ENCODE peak calls at places on chromosome 5, in eight cellular contexts. W, B, V, H, Q, T, F and Y are unnamed samples. For H3K27me3, the result is how much of the 10 kb centered on the place peaks cover.

GRCh38 chr5:180595046-180595379 is 3.7 kb upstream of the SCGB3A1 start:
- DNase-seq in W (no peak), B (no peak), V (no peak), H (no peak), Q (no peak), T (no peak), F (no peak), Y (no peak)

GRCh38 chr5:127924606-127925005 is 159.0 kb upstream of the SLC12A2 start:
- DNase-seq in W (no peak), B (no peak), V (no peak), H (no peak), Q (no peak), T (no peak), F (no peak), Y (no peak)

GRCh38 chr5:36875789-36876388 is 680 bp upstream of the NIPBL start:
- DNase-seq in W (peak), B (peak), V (peak), H (peak), Q (peak), T (peak), F (peak), Y (peak)

GRCh38 chr5:142716963-142717362 is 31.1 kb upstream of the FGF1 start:
- DNase-seq in W (peak), B (peak), V (peak), H (peak), Q (peak), T (no peak), F (no peak), Y (peak)

GRCh38 chr5:60806591-60807243 is 37.4 kb downstream of the ELOVL7 start:
- DNase-seq in W (no peak), B (no peak), V (no peak), H (no peak), Q (no peak), T (no peak), F (no peak), Y (no peak)

GRCh38 chr5:181222630-181223040 is 446 bp upstream of the TRIM41 start:
- DNase-seq in W (no peak), B (no peak), V (no peak), H (no peak), Q (no peak), T (no peak), F (peak), Y (peak)

GRCh38 chr5:13994606-13995336 is 50.3 kb upstream of the DNAH5 start:
- DNase-seq in W (no peak), B (no peak), V (no peak), H (peak), Q (no peak), T (no peak), F (no peak), Y (no peak)

GRCh38 chr5:109328626-109329025 is 81.1 kb downstream of the PJA2 start:
- DNase-seq in W (no peak), B (no peak), V (no peak), H (no peak), Q (no peak), T (no peak), F (no peak), Y (no peak)

GRCh38 chr5:141186897-141187512 is at the start of gene PCDHB9:
- DNase-seq in W (peak), B (peak), V (no peak), H (no peak), Q (no peak), T (no peak), F (no peak), Y (peak)

GRCh38 chr5:94785111-94785510 is 166.6 kb downstream of the SLF1 start:
- DNase-seq in W (no peak), B (no peak), V (no peak), H (no peak), Q (no peak), T (no peak), F (no peak), Y (peak)

GRCh38 chr5:15704397-15704947 is 204.5 kb downstream of the FBXL7 start:
- DNase-seq in W (no peak), B (no peak), V (no peak), H (no peak), Q (no peak), T (no peak), F (no peak), Y (no peak)

DNA sequence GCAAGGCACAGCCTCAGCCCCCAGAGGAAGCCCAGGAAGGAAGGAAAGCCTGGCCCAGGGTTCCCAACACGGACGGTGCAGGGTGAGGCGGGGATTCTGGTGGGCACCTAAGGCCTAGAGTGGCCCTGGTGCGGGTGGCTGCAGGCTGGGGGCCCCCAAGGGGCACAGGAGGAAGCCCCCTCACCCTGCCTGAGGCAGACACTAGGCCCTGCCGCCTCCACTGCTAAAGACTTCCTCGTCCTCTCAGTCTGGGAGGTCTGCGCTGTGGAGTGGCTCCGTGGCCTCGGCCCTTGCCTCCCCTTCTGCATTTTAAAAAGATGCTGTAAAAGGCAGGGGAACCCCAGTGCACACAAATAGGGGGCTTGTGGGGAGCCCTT is 3.4 kb downstream of the SLC9A3 start:
- DNase-seq in W (no peak), B (no peak), V (no peak), H (no peak), Q (no peak), T (no peak), F (no peak), Y (no peak)
- H3K27me3 ChIP-seq in W (half or more), B (under half), V (under half), H (half or more), Q (half or more), T (under half), F (half or more), Y (half or more)

GRCh38 chr5:171624396-171624795 is 161.2 kb upstream of the SMIM23 start:
- DNase-seq in W (no peak), B (no peak), V (no peak), H (no peak), Q (no peak), T (no peak), F (no peak), Y (no peak)
- H3K27me3 ChIP-seq in W (under half), B (under half), V (under half), H (half or more), Q (under half), T (under half), F (under half), Y (under half)

DNA sequence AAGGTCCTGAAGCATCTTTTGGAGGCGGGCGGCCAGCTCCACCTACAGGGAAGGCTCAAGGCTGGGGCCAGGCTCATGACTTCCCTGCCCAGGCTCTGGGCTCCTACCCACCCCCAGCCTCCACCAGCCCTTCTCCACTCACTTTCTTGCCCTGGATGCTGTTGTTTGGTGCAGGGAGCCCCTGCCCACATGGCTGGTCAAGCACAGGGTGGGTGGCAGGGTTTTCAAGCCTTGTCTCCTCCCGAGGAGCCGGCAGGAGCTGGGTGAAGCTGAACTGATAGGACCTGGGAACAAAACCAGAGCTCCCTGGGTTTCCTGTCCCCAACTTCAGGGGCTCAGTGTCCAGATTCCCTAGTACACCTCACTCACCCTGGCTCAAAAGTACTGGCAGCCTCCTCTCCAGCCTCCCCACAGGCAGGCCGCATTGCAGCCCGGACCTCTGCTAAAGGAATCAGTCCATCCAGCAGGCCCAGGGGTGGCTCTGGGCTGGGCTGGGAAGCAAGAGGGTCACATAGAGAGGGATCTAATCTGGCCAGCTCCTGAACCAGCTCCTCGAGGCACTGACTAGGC is 6.9 kb downstream of the SHROOM1 start:
- DNase-seq in W (no peak), B (no peak), V (peak), H (no peak), Q (no peak), T (peak), F (no peak), Y (no peak)
- H3K27me3 ChIP-seq in W (under half), B (under half), V (under half), H (under half), Q (under half), T (under half), F (under half), Y (under half)

GRCh38 chr5:981466-981865 is 27.1 kb upstream of the NKD2 start:
- DNase-seq in W (no peak), B (peak), V (no peak), H (no peak), Q (no peak), T (no peak), F (peak), Y (no peak)
- H3K27me3 ChIP-seq in W (under half), B (under half), V (under half), H (under half), Q (under half), T (under half), F (under half), Y (under half)

DNA sequence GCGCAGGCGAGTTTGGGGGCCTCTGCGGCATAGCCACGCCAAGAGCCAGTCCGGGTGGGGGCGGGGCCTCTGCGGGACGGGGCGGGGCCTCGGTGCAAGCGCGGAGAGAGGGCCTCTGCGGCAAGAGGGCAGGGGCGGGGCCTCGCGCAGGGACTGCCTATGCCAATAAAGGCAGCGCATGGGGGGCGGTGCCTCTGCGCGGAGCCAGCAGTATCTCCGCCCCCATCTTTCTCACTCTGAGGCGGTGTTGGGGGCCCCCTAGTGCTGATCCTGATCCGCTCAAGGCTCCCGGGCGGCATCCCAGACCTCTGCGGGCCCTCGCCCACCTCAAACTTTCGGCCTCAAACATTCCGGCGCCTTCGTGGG is 9.2 kb upstream of the GPRIN1 start:
- DNase-seq in W (no peak), B (peak), V (peak), H (peak), Q (peak), T (peak), F (peak), Y (peak)
- H3K27me3 ChIP-seq in W (under half), B (half or more), V (under half), H (under half), Q (half or more), T (under half), F (half or more), Y (under half)

GRCh38 chr5:135031813-135032612 is 2.0 kb downstream of the PITX1 start:
- DNase-seq in W (no peak), B (no peak), V (no peak), H (no peak), Q (peak), T (no peak), F (peak), Y (no peak)
- H3K27me3 ChIP-seq in W (under half), B (half or more), V (half or more), H (under half), Q (half or more), T (half or more), F (half or more), Y (half or more)

GRCh38 chr5:169569513-169569912 is 14.1 kb upstream of the SPDL1 start:
- DNase-seq in W (no peak), B (no peak), V (no peak), H (no peak), Q (no peak), T (no peak), F (no peak), Y (no peak)
- H3K27me3 ChIP-seq in W (half or more), B (under half), V (under half), H (under half), Q (half or more), T (under half), F (under half), Y (half or more)

DNA sequence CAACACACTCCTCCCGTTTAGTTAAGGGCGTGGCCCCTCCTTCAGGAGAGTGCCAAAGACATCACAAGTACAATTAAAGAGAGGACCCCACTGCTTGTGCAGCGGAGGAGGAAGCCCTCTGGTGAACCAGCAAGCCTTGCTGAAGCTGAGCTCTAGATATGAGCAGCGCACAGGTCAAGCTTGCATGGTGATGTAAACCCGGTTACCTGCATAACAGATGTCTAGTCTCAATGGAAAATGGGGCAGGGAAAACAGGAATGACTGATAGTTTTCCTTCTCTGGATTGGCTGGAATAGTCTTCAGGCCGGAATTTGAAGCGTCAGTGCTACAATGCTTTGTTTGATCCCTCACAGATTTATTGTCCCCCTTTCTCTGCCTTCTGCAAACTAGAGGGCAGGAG is 66.2 kb downstream of the MROH2B start:
- DNase-seq in W (no peak), B (no peak), V (no peak), H (no peak), Q (no peak), T (no peak), F (no peak), Y (no peak)
- H3K27me3 ChIP-seq in W (under half), B (under half), V (under half), H (under half), Q (under half), T (under half), F (under half), Y (under half)

DNA sequence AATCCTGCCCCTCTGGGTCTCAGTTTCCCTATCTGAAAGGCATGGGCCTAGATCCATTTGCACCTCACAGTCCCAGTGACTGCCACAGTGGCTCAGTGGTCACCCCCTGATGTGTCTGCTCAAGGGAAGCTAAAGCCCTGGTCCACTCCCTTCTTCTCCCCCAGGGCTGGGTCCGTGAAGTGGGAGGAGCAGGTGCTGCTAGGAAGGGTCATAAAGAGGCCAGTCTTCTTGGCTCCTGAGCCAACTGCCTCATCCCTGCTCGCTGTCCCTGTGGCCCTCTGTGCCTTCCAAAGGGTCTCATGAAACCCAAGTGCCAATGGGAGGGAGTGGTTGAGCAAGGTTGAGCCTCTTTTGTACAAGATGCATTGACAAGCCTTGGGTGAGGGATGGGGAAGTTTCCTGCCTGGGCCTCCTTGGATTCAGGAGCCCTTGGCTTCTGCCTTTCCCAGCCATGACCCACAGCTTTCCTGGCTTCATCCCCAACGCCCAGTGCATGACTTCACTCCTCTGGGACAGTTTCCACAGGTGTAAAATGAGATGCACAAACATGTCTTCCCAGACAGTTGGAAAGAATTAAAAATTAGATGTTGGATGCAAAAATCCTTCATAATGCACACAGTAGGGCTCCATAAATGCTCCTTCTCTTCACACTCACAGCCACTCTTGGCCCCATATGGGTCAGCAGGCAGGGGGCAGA is 1.6 kb upstream of the SLC6A7 start:
- DNase-seq in W (no peak), B (no peak), V (no peak), H (no peak), Q (no peak), T (no peak), F (no peak), Y (no peak)
- H3K27me3 ChIP-seq in W (under half), B (under half), V (under half), H (half or more), Q (under half), T (under half), F (under half), Y (under half)

DNA sequence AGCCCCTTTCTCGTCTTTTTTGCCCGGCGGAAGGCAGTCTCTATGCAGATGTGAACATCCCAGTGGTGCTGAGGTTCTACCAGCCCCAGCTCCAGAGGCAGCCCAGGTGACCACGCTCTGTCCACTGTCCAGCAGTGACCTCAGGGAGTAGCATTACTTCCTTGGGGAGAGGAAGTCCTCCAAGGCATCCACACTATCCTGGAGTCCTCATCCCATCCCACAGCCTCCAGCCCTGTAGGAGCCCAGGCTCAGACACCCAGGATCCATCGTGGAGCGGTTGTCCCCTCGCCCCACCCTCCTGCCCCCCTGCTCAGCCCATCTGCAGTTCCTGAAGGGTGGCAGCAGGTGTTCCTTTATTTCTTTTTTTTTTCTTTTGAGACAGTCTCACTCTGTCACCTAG is 294.5 kb upstream of the IRX4 start:
- DNase-seq in W (no peak), B (no peak), V (no peak), H (no peak), Q (no peak), T (no peak), F (no peak), Y (no peak)
- H3K27me3 ChIP-seq in W (half or more), B (under half), V (under half), H (under half), Q (half or more), T (under half), F (under half), Y (under half)